ENCODE peak calls at places on chromosomes 7 and 10, in six cellular contexts. O is midbrain, S is T-helper 2 cell, P is HepG2, T is endothelial cell, A is RCC 7860. R is an unnamed sample.

GRCh38 chr7:65371468-65371867 is 2.2 kb upstream of the ZNF92 start:
- DNase-seq in S (no peak), P (peak), O (peak), A (no peak), T (no peak), R (no peak)

GRCh38 chr7:522071-522937 is 2.7 kb upstream of the PDGFA start:
- DNase-seq in P (no peak), A (no peak), S (no peak), O (peak), T (no peak), R (no peak)

GRCh38 chr7:39212881-39213280 is 235.2 kb downstream of the POU6F2 start:
- DNase-seq in O (no peak), T (no peak), S (no peak), A (no peak), P (no peak), R (no peak)

GRCh38 chr10:6476989-6477388 is 103.1 kb downstream of the PRKCQ start:
- DNase-seq in O (no peak), S (no peak), A (no peak), T (no peak), P (no peak), R (no peak)

GRCh38 chr10:127649642-127650041 is 87.3 kb upstream of the FOXI2 start:
- DNase-seq in O (peak), S (no peak), A (no peak), P (peak), T (peak), R (peak)

GRCh38 chr7:142855756-142856564 is 1.1 kb downstream of the EPHB6 start:
- DNase-seq in O (peak), A (no peak), S (no peak), T (no peak), P (no peak), R (no peak)

GRCh38 chr7:102097601-102098161 is 189.0 kb upstream of the SH2B2 start:
- DNase-seq in A (no peak), P (no peak), S (no peak), O (no peak), T (no peak), R (no peak)

GRCh38 chr7:79137942-79138341 is 315.5 kb downstream of the MAGI2 start:
- DNase-seq in P (no peak), A (no peak), O (no peak), S (no peak), T (no peak), R (no peak)

GRCh38 chr7:105838273-105839141 is 37.9 kb downstream of the ATXN7L1 start:
- DNase-seq in P (no peak), A (no peak), S (no peak), O (no peak), T (no peak), R (no peak)

GRCh38 chr10:102645741-102646609 is 1.7 kb downstream of the TRIM8 start:
- DNase-seq in S (peak), P (peak), A (peak), T (no peak), O (peak), R (no peak)

GRCh38 chr10:75648186-75648761 is 216.8 kb downstream of the LRMDA start:
- DNase-seq in T (no peak), S (no peak), O (no peak), A (no peak), P (no peak), R (no peak)

GRCh38 chr10:86667421-86668181 is 710 bp upstream of the LDB3 start:
- DNase-seq in P (no peak), O (no peak), A (no peak), S (no peak), T (no peak), R (no peak)

GRCh38 chr10:132774905-132775863 is 10.8 kb downstream of the NKX6-2 start:
- DNase-seq in P (no peak), S (no peak), A (no peak), O (peak), T (no peak), R (no peak)

GRCh38 chr10:21329995-21330627 is 195.4 kb downstream of the SKIDA1 start:
- DNase-seq in S (no peak), O (no peak), A (peak), T (no peak), P (peak), R (no peak)

GRCh38 chr7:37065779-37066271 is 341.5 kb upstream of the AOAH start:
- DNase-seq in O (no peak), P (no peak), S (no peak), T (no peak), A (peak), R (no peak)

GRCh38 chr7:2487586-2488271 is 11.5 kb upstream of the GRIFIN start:
- DNase-seq in T (no peak), O (no peak), P (no peak), A (no peak), S (no peak), R (no peak)

GRCh38 chr10:77355844-77356243 is 281.8 kb downstream of the KCNMA1 start:
- DNase-seq in P (no peak), T (no peak), S (no peak), O (no peak), A (peak), R (no peak)

GRCh38 chr10:128897414-128897928 is 569.6 kb upstream of the MGMT start:
- DNase-seq in T (no peak), O (no peak), A (no peak), P (no peak), S (no peak), R (no peak)

GRCh38 chr10:85319150-85319549 is 990.8 kb downstream of the CCSER2 start:
- DNase-seq in S (no peak), A (no peak), O (no peak), P (no peak), T (no peak), R (no peak)

GRCh38 chr7:131600578-131600977 is 44.1 kb upstream of the PODXL start:
- DNase-seq in T (no peak), P (peak), S (no peak), O (no peak), A (no peak), R (no peak)

GRCh38 chr10:62047240-62047897 is 145.9 kb downstream of the ARID5B start:
- DNase-seq in P (no peak), A (no peak), T (no peak), O (no peak), S (no peak), R (no peak)

GRCh38 chr10:44195120-44196007 is 189.5 kb downstream of the CXCL12 start:
- DNase-seq in S (no peak), P (peak), T (no peak), A (peak), O (no peak), R (no peak)